ENCODE peak calls at places on chromosomes 6 and 20, in five cellular contexts. P, F, Y, D and K are unnamed samples. For H3K9me3, the result is how much of the 10 kb centered on the place peaks cover.

GRCh38 chr20:35121186-35121585 is 25.9 kb downstream of the EDEM2 start:
- DNase-seq in D (no peak), Y (no peak), P (no peak), F (no peak), K (no peak)

GRCh38 chr6:125918230-125918629 is 38.3 kb upstream of the HINT3 start:
- DNase-seq in D (no peak), F (no peak), Y (no peak), P (no peak), K (no peak)

GRCh38 chr20:31578448-31579138 is 26.5 kb upstream of the ID1 start:
- DNase-seq in P (no peak), Y (no peak), F (no peak), D (no peak), K (no peak)

GRCh38 chr20:36465109-36466080 is 75.9 kb upstream of the MYL9 start:
- DNase-seq in Y (no peak), F (peak), P (no peak), D (peak), K (peak)

GRCh38 chr20:45352729-45353128 is 4.5 kb upstream of the SDC4 start:
- DNase-seq in P (no peak), F (no peak), D (no peak), Y (no peak), K (no peak)

GRCh38 chr20:17226410-17227198 is at the start of gene PCSK2:
- DNase-seq in Y (no peak), D (no peak), F (peak), P (peak), K (no peak)

GRCh38 chr20:49281913-49282467 is 4.1 kb upstream of the ZNFX1 start:
- DNase-seq in D (no peak), F (no peak), Y (no peak), P (no peak), K (no peak)

GRCh38 chr6:2715737-2716136 is 35.0 kb downstream of the MYLK4 start:
- DNase-seq in P (no peak), Y (no peak), D (no peak), F (no peak), K (no peak)

GRCh38 chr6:105993769-105994521 is 92.2 kb upstream of the PRDM1 start:
- DNase-seq in D (no peak), Y (no peak), P (peak), F (peak), K (no peak)

GRCh38 chr6:148462203-148462602 is 119.6 kb downstream of the SASH1 start:
- DNase-seq in Y (no peak), D (no peak), F (peak), P (no peak), K (no peak)

GRCh38 chr20:1982666-1983065 is 11.2 kb downstream of the PDYN start:
- DNase-seq in F (no peak), Y (no peak), D (no peak), P (no peak), K (no peak)

GRCh38 chr6:79170915-79171314 is 63.6 kb downstream of the HMGN3 start:
- DNase-seq in D (no peak), Y (no peak), P (no peak), F (peak), K (no peak)

GRCh38 chr6:95133578-95133977 is 443.8 kb upstream of the MANEA start:
- DNase-seq in D (peak), Y (no peak), P (no peak), F (peak), K (no peak)

GRCh38 chr6:11363881-11364576 is 131.6 kb upstream of the NEDD9 start:
- DNase-seq in Y (no peak), F (no peak), P (no peak), D (no peak), K (no peak)

GRCh38 chr20:50721881-50722281 is 9.5 kb upstream of the PARD6B start:
- DNase-seq in D (no peak), F (no peak), Y (no peak), P (no peak), K (peak)

GRCh38 chr6:167980911-167981310 is 16.6 kb upstream of the KIF25 start:
- DNase-seq in F (no peak), P (no peak), D (no peak), Y (no peak), K (no peak)

GRCh38 chr6:89260832-89261231 is 43.7 kb upstream of the GABRR1 start:
- DNase-seq in F (no peak), D (no peak), Y (peak), P (peak), K (no peak)

GRCh38 chr20:63487116-63487764 is 11.6 kb downstream of the EEF1A2 start:
- DNase-seq in P (no peak), F (no peak), Y (no peak), D (no peak), K (no peak)

GRCh38 chr20:62885808-62886708 is 24.4 kb upstream of the TCFL5 start:
- DNase-seq in P (peak), D (no peak), Y (no peak), F (no peak), K (no peak)

GRCh38 chr6:22886881-22887581 is 317.7 kb downstream of the HDGFL1 start:
- DNase-seq in Y (no peak), F (no peak), D (no peak), P (no peak), K (no peak)

GRCh38 chr6:106749611-106750010 is 120.2 kb downstream of the QRSL1 start:
- DNase-seq in D (no peak), P (no peak), Y (no peak), F (no peak), K (no peak)

GRCh38 chr6:22357724-22358189 is 60.9 kb upstream of the PRL start:
- DNase-seq in D (no peak), P (no peak), F (no peak), Y (no peak), K (no peak)

GRCh38 chr6:16243055-16243454 is 4.7 kb downstream of the GMPR start:
- DNase-seq in D (no peak), P (no peak), Y (no peak), F (peak), K (peak)

GRCh38 chr6:139349464-139350020 is 24.9 kb downstream of the CITED2 start:
- DNase-seq in P (no peak), D (no peak), Y (no peak), F (no peak), K (no peak)

GRCh38 chr6:30378290-30378937 is 33.5 kb downstream of the RPP21 start:
- DNase-seq in Y (peak), F (peak), D (no peak), P (no peak), K (no peak)

GRCh38 chr6:139820191-139820590 is 445.7 kb upstream of the CITED2 start:
- DNase-seq in Y (no peak), D (no peak), F (peak), P (no peak), K (no peak)

GRCh38 chr6:46746691-46747090 is at the start of gene ANKRD66:
- DNase-seq in Y (no peak), P (no peak), D (no peak), F (no peak), K (no peak)

GRCh38 chr20:8443464-8444072 is 311.5 kb downstream of the PLCB1 start:
- DNase-seq in D (no peak), F (no peak), Y (no peak), P (no peak), K (no peak)
- TF ChIP-seq CTCF in D (peak), F (no peak), Y (peak), P (peak), K (no peak)

GRCh38 chr20:55714082-55714481 is 291.2 kb downstream of the CBLN4 start:
- DNase-seq in D (no peak), P (no peak), F (no peak), Y (no peak), K (no peak)
- H3K9me3 ChIP-seq in D (under half), P (under half), F (under half), Y (under half), K (under half)

GRCh38 chr6:152372945-152373344 is 264.2 kb downstream of the SYNE1 start:
- DNase-seq in F (no peak), P (no peak), D (no peak), Y (no peak), K (no peak)

GRCh38 chr6:152371775-152372174 is 265.4 kb downstream of the SYNE1 start:
- DNase-seq in P (no peak), D (no peak), F (no peak), Y (no peak), K (no peak)

GRCh38 chr6:152364846-152365245 is 272.3 kb downstream of the SYNE1 start:
- DNase-seq in D (no peak), P (peak), F (no peak), Y (no peak), K (no peak)

DNA sequence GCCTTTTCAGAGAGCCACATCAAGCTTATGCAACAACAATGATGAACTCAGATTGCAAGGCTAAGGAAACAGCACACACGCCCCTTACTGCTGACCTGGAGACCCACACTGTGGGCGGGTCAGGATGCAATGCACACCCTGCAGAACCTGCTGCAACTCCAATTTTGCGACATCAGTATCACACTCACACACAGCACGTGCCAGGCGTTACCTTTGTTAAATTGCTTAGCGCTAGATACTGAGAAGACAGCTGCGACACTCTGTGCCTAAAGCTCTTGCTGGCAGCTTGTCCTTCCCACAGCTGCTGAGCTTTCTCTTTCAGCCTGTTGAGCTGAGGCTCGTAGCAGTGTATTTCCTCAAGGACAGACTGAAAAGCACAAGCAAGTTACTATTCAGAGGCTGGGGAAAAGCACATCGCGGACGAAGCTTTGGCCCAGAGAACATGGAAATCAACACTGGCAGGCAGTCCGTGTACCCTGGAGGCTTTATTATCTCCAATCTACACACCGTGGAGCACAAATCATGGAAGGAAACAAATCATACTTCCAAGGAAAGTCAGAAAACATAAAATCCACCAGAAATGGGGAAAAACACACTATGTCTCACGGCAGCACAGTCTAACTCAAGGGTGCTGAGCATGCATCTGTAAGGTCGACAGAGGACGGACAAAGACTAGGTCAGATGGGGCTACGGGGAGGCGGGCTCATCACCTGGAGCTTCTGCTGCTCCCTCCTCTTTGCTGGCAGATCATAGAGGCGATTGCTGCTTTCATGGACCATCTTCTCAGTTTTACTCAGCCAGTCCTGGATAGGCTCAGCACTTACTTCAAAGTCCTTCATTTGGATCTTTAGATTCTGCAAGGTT is 268.2 kb downstream of the SYNE1 start:
- DNase-seq in F (peak), Y (no peak), P (no peak), D (no peak), K (peak)
- H3K4me3 ChIP-seq in F (peak), Y (no peak), P (no peak), D (no peak), K (no peak)

GRCh38 chr6:45421700-45422540 is 44.2 kb upstream of the SUPT3H start:
- DNase-seq in P (peak), D (no peak), Y (peak), F (peak), K (peak)
- TF ChIP-seq CTCF in P (peak), D (peak), Y (peak), F (peak), K (no peak)